ENCODE peak calls at places on chromosomes 6 and 20, in nine cellular contexts. T, K, F, M, L, P, H, O and B are unnamed samples.

GRCh38 chr6:42503894-42504293 is 52.2 kb upstream of the TRERF1 start:
- DNase-seq in O (no peak), H (no peak), P (no peak), L (no peak), F (no peak), K (no peak), T (no peak), M (no peak), B (no peak)

GRCh38 chr6:94510877-94511276 is 1066.5 kb upstream of the MANEA start:
- DNase-seq in O (no peak), L (no peak), H (no peak), K (no peak), F (no peak), P (no peak), T (no peak), M (no peak), B (no peak)

GRCh38 chr20:36320898-36321695 is 15.0 kb downstream of the DLGAP4 start:
- DNase-seq in O (no peak), L (no peak), F (no peak), M (no peak), T (no peak), H (no peak), K (no peak), P (no peak), B (no peak)

GRCh38 chr6:106963544-106963943 is 11.0 kb downstream of the CD24 start:
- DNase-seq in P (no peak), L (no peak), F (no peak), H (no peak), T (no peak), M (no peak), O (no peak), K (no peak), B (no peak)

GRCh38 chr6:170464524-170464979 is 88.6 kb downstream of the PSMB1 start:
- DNase-seq in T (no peak), O (no peak), K (no peak), M (no peak), L (no peak), F (no peak), H (no peak), P (no peak), B (no peak)

GRCh38 chr6:167906899-167907298 is 80.2 kb downstream of the AFDN start:
- DNase-seq in O (no peak), L (peak), F (no peak), K (no peak), P (peak), T (no peak), M (no peak), H (no peak), B (no peak)

GRCh38 chr20:49288784-49289696 is 11.2 kb upstream of the ZNFX1 start:
- DNase-seq in H (no peak), M (no peak), F (no peak), O (no peak), K (no peak), P (no peak), T (no peak), L (peak), B (no peak)

GRCh38 chr6:13248053-13248452 is 80.3 kb downstream of the TBC1D7 start:
- DNase-seq in K (peak), M (no peak), T (peak), H (no peak), F (no peak), O (no peak), P (no peak), L (no peak), B (no peak)

GRCh38 chr20:3572151-3572550 is 91.0 kb downstream of the GFRA4 start:
- DNase-seq in O (no peak), T (no peak), K (no peak), P (no peak), H (no peak), L (no peak), F (no peak), M (no peak), B (no peak)

DNA sequence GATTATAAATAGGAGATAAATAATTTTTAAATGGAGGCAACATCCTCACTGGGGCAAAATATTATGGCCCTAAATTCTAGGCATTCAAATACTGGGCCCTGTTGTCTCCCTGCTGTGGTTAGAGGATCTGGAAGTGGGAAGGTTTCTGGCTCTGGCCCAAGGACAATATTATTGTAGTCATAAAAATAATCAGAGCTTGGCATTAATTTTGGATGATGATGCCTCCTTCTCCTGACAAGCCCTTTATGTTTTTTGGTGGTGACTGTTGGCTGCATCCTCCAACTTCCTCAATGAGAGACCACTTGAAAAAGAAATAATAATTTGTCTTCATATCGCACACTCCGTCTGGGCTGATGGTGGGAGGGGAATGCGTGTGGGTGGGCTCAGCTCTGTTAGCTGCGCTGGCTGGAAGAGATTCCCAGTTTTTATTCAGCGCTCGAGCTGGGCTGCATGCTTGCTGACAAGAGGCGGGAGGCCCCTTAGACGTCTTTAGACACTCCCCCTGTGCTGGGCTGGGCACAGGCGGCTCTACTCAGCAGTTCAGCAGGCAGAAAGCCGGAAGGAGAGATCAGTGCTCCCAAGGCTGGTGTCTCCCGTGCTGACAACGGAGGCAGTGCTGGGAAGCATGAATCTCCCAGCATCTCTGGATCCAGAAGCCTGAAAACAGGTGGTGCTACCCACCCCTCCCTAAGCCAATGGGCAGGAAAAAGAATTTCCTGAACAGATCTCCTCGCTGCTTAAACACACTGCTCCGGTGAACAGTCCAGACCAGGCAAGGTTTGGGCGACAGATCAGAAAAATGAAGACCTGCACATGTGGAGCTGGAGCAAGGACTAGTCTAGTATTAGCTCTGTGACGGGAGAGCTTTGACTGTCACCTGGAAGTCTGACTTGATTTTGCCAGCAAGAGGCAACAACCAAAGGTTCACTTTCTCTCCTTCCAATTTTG is 97.7 kb downstream of the SYCP2 start:
- DNase-seq in H (peak), O (peak), L (peak), F (peak), K (no peak), T (no peak), P (peak), M (peak), B (no peak)
- H3K4me3 ChIP-seq in H (no peak), O (peak), L (peak), F (no peak), K (no peak), T (no peak), P (peak), M (peak), B (peak)

GRCh38 chr6:30826961-30827342 is 57.4 kb upstream of the DDR1 start:
- DNase-seq in F (no peak), O (no peak), K (peak), H (no peak), M (no peak), L (peak), P (peak), T (peak), B (no peak)

GRCh38 chr6:30830438-30830837 is 53.9 kb upstream of the DDR1 start:
- DNase-seq in O (no peak), K (no peak), T (no peak), L (peak), P (no peak), F (no peak), M (no peak), H (no peak), B (no peak)

GRCh38 chr6:30829639-30830250 is 54.6 kb upstream of the DDR1 start:
- DNase-seq in H (no peak), L (no peak), P (no peak), O (no peak), K (no peak), F (no peak), T (peak), M (no peak), B (no peak)

GRCh38 chr6:30829016-30829415 is 55.3 kb upstream of the DDR1 start:
- DNase-seq in K (no peak), F (no peak), M (no peak), L (no peak), T (no peak), O (no peak), P (no peak), H (no peak), B (no peak)

DNA sequence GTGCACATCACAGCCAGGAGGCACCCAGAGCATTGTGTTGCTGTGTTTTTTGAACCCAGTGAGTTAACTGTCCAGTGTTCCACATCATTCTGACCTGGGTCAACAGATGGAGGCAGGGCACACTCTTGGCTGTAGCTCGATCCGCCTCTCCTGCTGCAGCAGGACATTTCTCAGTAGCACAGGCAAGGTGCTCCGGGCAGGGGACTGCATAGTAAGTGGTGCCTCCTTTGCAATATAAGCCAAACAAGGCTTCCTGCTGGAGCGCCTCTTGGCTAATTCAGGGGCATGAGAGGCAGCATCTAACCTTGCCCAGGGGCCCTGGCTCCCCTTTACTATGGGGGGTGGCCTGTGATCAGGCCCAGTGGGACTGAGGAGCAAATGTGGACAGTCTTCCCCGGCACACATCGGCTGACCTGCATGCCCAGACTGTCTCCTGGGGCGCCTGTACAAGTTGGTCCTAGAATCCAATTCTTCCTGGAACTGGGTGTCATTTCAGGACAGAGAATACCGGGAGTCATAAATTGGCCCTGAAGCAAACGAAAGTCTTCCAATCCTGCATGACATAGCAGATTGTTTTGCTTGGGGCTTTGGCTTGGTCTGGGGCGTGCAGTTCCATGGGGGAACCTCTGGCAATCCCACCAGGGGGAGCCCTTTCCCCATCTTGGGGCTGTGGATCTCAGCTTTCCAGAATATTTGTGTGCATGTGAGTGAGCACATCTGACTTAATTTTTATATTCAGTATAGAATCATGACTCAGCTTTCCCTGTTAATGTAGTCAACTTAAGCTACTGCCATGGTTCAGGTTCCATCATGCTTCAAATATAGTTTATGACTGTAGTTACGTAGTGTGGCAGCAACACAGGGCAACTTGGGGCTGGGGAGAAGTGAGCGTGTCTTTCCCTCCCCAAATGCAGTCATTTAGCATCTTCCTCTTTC is 56.0 kb upstream of the DDR1 start:
- DNase-seq in P (peak), K (peak), F (peak), L (peak), H (peak), M (peak), O (peak), T (peak), B (peak)
- TF ChIP-seq POLR2A in P (no peak), K (no peak), F (no peak), L (no peak), H (no peak), M (no peak), O (no peak), T (no peak), B (no peak)

GRCh38 chr20:7500362-7500761 is 439.9 kb downstream of the HAO1 start:
- DNase-seq in P (no peak), T (no peak), K (no peak), O (no peak), H (no peak), M (no peak), L (no peak), F (no peak), B (no peak)

GRCh38 chr20:7503501-7503900 is 436.8 kb downstream of the HAO1 start:
- DNase-seq in F (no peak), K (no peak), O (no peak), P (no peak), M (no peak), L (no peak), T (no peak), H (no peak), B (no peak)

GRCh38 chr20:7505152-7505834 is 435.0 kb downstream of the HAO1 start:
- DNase-seq in P (no peak), T (no peak), K (no peak), H (no peak), F (no peak), L (no peak), O (no peak), M (no peak), B (no peak)

DNA sequence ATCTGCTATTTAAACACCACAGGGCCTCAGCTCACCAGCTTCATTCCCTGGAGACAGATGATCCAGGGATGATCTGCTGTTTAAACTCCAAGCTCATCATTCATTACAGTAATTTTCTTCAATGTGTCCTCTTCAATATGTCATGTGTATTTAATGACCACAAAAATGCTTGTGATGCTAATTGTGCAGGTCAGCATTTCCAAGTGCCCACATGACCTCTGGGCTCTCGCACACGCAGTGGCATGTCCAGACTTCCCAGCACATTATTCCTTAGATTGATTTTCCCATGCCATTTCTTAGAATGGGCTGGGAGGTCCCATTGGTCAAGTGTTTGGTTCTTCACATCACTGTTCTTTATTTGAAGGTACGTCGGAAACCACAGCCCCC is 434.4 kb downstream of the HAO1 start:
- DNase-seq in O (no peak), K (no peak), M (no peak), P (no peak), H (no peak), L (no peak), T (no peak), F (no peak), B (no peak)
- TF ChIP-seq EP300 in O (no peak), K (no peak), M (no peak), P (no peak), H (no peak), L (no peak), T (no peak), F (no peak), B (no peak)

DNA sequence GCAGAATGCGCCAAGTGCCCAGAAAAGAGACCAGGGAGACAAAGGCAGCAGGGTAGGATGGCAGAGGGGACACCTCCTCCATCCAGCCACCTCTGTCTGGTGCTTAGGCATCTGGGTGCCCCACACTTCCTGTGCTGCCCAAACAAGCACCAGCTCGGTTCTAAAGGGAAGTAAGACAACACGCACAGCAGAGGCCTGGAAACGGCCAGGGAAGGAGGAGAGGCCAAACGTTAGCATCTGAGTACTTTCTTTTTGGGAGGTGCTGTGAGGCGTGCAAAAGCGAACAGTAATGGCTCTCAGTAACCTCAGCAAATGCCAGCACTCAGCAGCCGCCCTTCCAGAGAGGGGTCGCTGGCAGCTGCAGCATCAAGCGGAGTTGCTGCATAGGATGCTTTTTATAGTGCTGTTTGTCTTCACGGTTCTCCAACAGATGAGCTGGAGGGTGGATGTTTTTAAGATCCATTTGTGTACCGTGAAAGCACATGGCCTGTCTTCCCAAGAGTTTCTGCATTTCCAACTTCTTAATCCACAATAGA is 124.5 kb downstream of the LY86 start:
- DNase-seq in P (no peak), T (no peak), M (no peak), O (no peak), F (no peak), H (no peak), L (peak), K (no peak), B (no peak)
- H3K4me3 ChIP-seq in P (no peak), T (no peak), M (no peak), O (no peak), F (no peak), H (no peak), L (no peak), K (no peak), B (peak)

GRCh38 chr6:142887534-142887933 is 57.4 kb downstream of the HIVEP2 start:
- DNase-seq in F (no peak), T (no peak), P (no peak), L (no peak), O (no peak), K (no peak), H (no peak), M (no peak), B (no peak)

GRCh38 chr6:142886431-142887170 is 58.4 kb downstream of the HIVEP2 start:
- DNase-seq in H (no peak), L (no peak), O (no peak), K (peak), F (no peak), M (no peak), P (no peak), T (peak), B (no peak)

GRCh38 chr6:142883011-142883410 is 62.0 kb downstream of the HIVEP2 start:
- DNase-seq in T (no peak), L (no peak), H (no peak), F (no peak), P (no peak), O (no peak), M (no peak), K (no peak), B (no peak)

GRCh38 chr6:142884214-142885035 is 60.6 kb downstream of the HIVEP2 start:
- DNase-seq in P (no peak), H (no peak), O (no peak), L (no peak), F (no peak), M (no peak), T (no peak), K (no peak), B (no peak)

GRCh38 chr6:142885182-142885867 is 59.7 kb downstream of the HIVEP2 start:
- DNase-seq in O (no peak), L (peak), M (no peak), F (no peak), P (peak), H (peak), T (peak), K (peak), B (no peak)
- TF ChIP-seq POLR2A in O (no peak), L (no peak), M (no peak), F (peak), P (no peak), H (peak), T (no peak), K (no peak), B (no peak)

GRCh38 chr20:5933802-5934436 is 16.4 kb downstream of the TRMT6 start:
- DNase-seq in P (no peak), O (no peak), H (no peak), K (peak), L (no peak), T (peak), F (no peak), M (no peak), B (no peak)
- TF ChIP-seq EP300 in P (no peak), O (no peak), H (no peak), K (no peak), L (no peak), T (no peak), F (no peak), M (no peak), B (no peak)